ENCODE peak calls at places on chromosomes 4 and X, in nine cellular contexts. V is activated CD4-positive, alpha-beta memory T cell treated with anti-CD3 and anti-CD28 coated beads, Interleukin-2, amount 10 ng/mL, durations not matched to agents 7 days and 5 days; M is H7; S is stimulated activated CD4-positive, alpha-beta T cell treated with anti-CD3 and anti-CD28 coated beads, Interleukin-12 subunit alpha, Interleukin-12 subunit beta, amount 100 ng/mL, for 48 hours; R is NCI-H1694 treated with DMSO at 0.1 percent for 48 hours; Z is iPS DF 6.9; X is choroid plexus epithelial cell; W is omental fat pad; A is HEK293T. F is an unnamed sample.

GRCh38 chrX:10076765-10077164 is 80.0 kb upstream of the CLCN4 start:
- DNase-seq in Z (no peak), W (no peak), S (no peak), M (no peak), R (no peak), A (no peak), X (no peak), V (no peak), F (no peak)

GRCh38 chr4:89298160-89298559 is 9.4 kb downstream of the GPRIN3 start:
- DNase-seq in M (no peak), S (no peak), A (no peak), R (no peak), Z (no peak), V (peak; percentile 62), X (no peak), W (no peak), F (no peak)

GRCh38 chrX:153956044-153956907 is 11.8 kb upstream of the RENBP start:
- DNase-seq in Z (no peak), V (no peak), M (no peak), A (no peak), W (no peak), X (no peak), R (no peak), S (no peak), F (no peak)

GRCh38 chr4:142353149-142353738 is 492.9 kb downstream of the INPP4B start:
- DNase-seq in R (peak; percentile 1), W (no peak), V (no peak), Z (peak; percentile 20), M (peak; percentile 1), A (peak; percentile 17), X (peak; percentile 86), S (no peak), F (peak; percentile 38)

GRCh38 chr4:186628058-186628711 is 72.8 kb upstream of the MTNR1A start:
- DNase-seq in M (no peak), V (peak; percentile 55), A (no peak), Z (no peak), S (no peak), X (no peak), W (no peak), R (no peak), F (no peak)

GRCh38 chrX:153953342-153953830 is 8.9 kb upstream of the RENBP start:
- DNase-seq in A (peak; percentile 88), S (peak; percentile 90), Z (no peak), M (peak; percentile 98), V (peak; percentile 77), R (peak; percentile 53), X (peak; percentile 62), W (peak; percentile 75), F (no peak)

GRCh38 chr4:183920512-183920911 is 15.4 kb downstream of the STOX2 start:
- DNase-seq in R (no peak), M (no peak), X (no peak), S (no peak), Z (no peak), A (no peak), V (no peak), W (no peak), F (no peak)

GRCh38 chrX:126770179-126770578 is 49.4 kb upstream of the PRR32 start:
- DNase-seq in M (peak; percentile 28), W (no peak), Z (peak; percentile 18), R (peak; percentile 57), X (no peak), S (peak; percentile 8), A (peak; percentile 55), V (no peak), F (peak; percentile 25)

GRCh38 chr4:38663021-38663800 is 788 bp upstream of the KLF3 start:
- DNase-seq in Z (no peak), R (no peak), S (no peak), X (no peak), V (no peak), A (peak; percentile 56), W (no peak), M (peak; percentile 87), F (no peak)